ENCODE peak calls at places on chromosomes 3 and 15, in seven cellular contexts. One of them, this sample, is unnamed.

GRCh38 chr15:79635149-79635771 is 203.1 kb downstream of the MINAR1 start:
- DNase-seq in sigmoid colon: no peak
- DNase-seq in NCI-H460: no peak
- DNase-seq in DMS153: no peak
- DNase-seq in HT1080: no peak
- DNase-seq in cardiac fibroblast: no peak
- DNase-seq in upper lobe of right lung: no peak
- DNase-seq in this sample: no peak

GRCh38 chr15:51818156-51818555 is 11.3 kb upstream of the TMOD3 start:
- DNase-seq in sigmoid colon: no peak
- DNase-seq in NCI-H460: no peak
- DNase-seq in DMS153: no peak
- DNase-seq in HT1080: no peak
- DNase-seq in cardiac fibroblast: no peak
- DNase-seq in upper lobe of right lung: no peak
- DNase-seq in this sample: no peak

GRCh38 chr15:89385596-89386242 is 51.1 kb upstream of the POLG start:
- DNase-seq in sigmoid colon: no peak
- DNase-seq in NCI-H460: no peak
- DNase-seq in DMS153: no peak
- DNase-seq in HT1080: peak
- DNase-seq in cardiac fibroblast: no peak
- DNase-seq in upper lobe of right lung: no peak
- DNase-seq in this sample: no peak

GRCh38 chr3:37521403-37521802 is 340.3 kb upstream of the CTDSPL start:
- DNase-seq in sigmoid colon: no peak
- DNase-seq in NCI-H460: no peak
- DNase-seq in DMS153: no peak
- DNase-seq in HT1080: no peak
- DNase-seq in cardiac fibroblast: no peak
- DNase-seq in upper lobe of right lung: no peak
- DNase-seq in this sample: no peak

GRCh38 chr3:123286308-123287023 is 84.7 kb downstream of the SEC22A start:
- DNase-seq in sigmoid colon: peak
- DNase-seq in NCI-H460: peak
- DNase-seq in DMS153: no peak
- DNase-seq in HT1080: peak
- DNase-seq in cardiac fibroblast: peak
- DNase-seq in upper lobe of right lung: no peak
- DNase-seq in this sample: peak

GRCh38 chr3:42654331-42655201 is 1.1 kb downstream of the ZBTB47 start:
- DNase-seq in sigmoid colon: peak
- DNase-seq in NCI-H460: peak
- DNase-seq in DMS153: no peak
- DNase-seq in HT1080: peak
- DNase-seq in cardiac fibroblast: peak
- DNase-seq in upper lobe of right lung: peak
- DNase-seq in this sample: peak

GRCh38 chr15:65939901-65940617 is 70.8 kb downstream of the RAB11A start:
- DNase-seq in sigmoid colon: no peak
- DNase-seq in NCI-H460: no peak
- DNase-seq in DMS153: peak
- DNase-seq in HT1080: peak
- DNase-seq in cardiac fibroblast: peak
- DNase-seq in upper lobe of right lung: no peak
- DNase-seq in this sample: peak

GRCh38 chr3:127613406-127613805 is 15.2 kb downstream of the MCM2 start:
- DNase-seq in sigmoid colon: no peak
- DNase-seq in NCI-H460: no peak
- DNase-seq in DMS153: no peak
- DNase-seq in HT1080: no peak
- DNase-seq in cardiac fibroblast: peak
- DNase-seq in upper lobe of right lung: peak
- DNase-seq in this sample: no peak

GRCh38 chr3:143445118-143445517 is 325.5 kb downstream of the CHST2 start:
- DNase-seq in sigmoid colon: no peak
- DNase-seq in NCI-H460: no peak
- DNase-seq in DMS153: no peak
- DNase-seq in HT1080: peak
- DNase-seq in cardiac fibroblast: peak
- DNase-seq in upper lobe of right lung: no peak
- DNase-seq in this sample: peak

GRCh38 chr3:65479967-65480366 is 558.8 kb downstream of the MAGI1 start:
- DNase-seq in sigmoid colon: no peak
- DNase-seq in NCI-H460: no peak
- DNase-seq in DMS153: no peak
- DNase-seq in HT1080: no peak
- DNase-seq in cardiac fibroblast: peak
- DNase-seq in upper lobe of right lung: no peak
- DNase-seq in this sample: no peak

GRCh38 chr3:133932009-133932408 is 36.3 kb upstream of the RAB6B start:
- DNase-seq in sigmoid colon: no peak
- DNase-seq in NCI-H460: no peak
- DNase-seq in DMS153: no peak
- DNase-seq in HT1080: no peak
- DNase-seq in cardiac fibroblast: no peak
- DNase-seq in upper lobe of right lung: no peak
- DNase-seq in this sample: no peak

GRCh38 chr3:13021934-13022265 is 51.3 kb downstream of the IQSEC1 start:
- DNase-seq in sigmoid colon: no peak
- DNase-seq in NCI-H460: no peak
- DNase-seq in DMS153: no peak
- DNase-seq in HT1080: no peak
- DNase-seq in cardiac fibroblast: peak
- DNase-seq in upper lobe of right lung: no peak
- DNase-seq in this sample: no peak

GRCh38 chr3:186609247-186609868 is 3.5 kb upstream of the AHSG start:
- DNase-seq in sigmoid colon: no peak
- DNase-seq in NCI-H460: no peak
- DNase-seq in DMS153: no peak
- DNase-seq in HT1080: peak
- DNase-seq in cardiac fibroblast: peak
- DNase-seq in upper lobe of right lung: no peak
- DNase-seq in this sample: no peak

GRCh38 chr3:127542441-127542952 is 48.0 kb downstream of the TPRA1 start:
- DNase-seq in sigmoid colon: no peak
- DNase-seq in NCI-H460: no peak
- DNase-seq in DMS153: peak
- DNase-seq in HT1080: no peak
- DNase-seq in cardiac fibroblast: no peak
- DNase-seq in upper lobe of right lung: peak
- DNase-seq in this sample: no peak

GRCh38 chr3:12186515-12187286 is 28.0 kb upstream of the TIMP4 start:
- DNase-seq in sigmoid colon: no peak
- DNase-seq in NCI-H460: no peak
- DNase-seq in DMS153: no peak
- DNase-seq in HT1080: no peak
- DNase-seq in cardiac fibroblast: no peak
- DNase-seq in upper lobe of right lung: no peak
- DNase-seq in this sample: no peak

GRCh38 chr15:66935121-66935520 is 130.3 kb upstream of the SMAD3 start:
- DNase-seq in sigmoid colon: peak
- DNase-seq in NCI-H460: no peak
- DNase-seq in DMS153: no peak
- DNase-seq in HT1080: no peak
- DNase-seq in cardiac fibroblast: no peak
- DNase-seq in upper lobe of right lung: no peak
- DNase-seq in this sample: no peak

GRCh38 chr3:130773371-130773770 is 26.7 kb upstream of the PIK3R4 start:
- DNase-seq in sigmoid colon: no peak
- DNase-seq in NCI-H460: no peak
- DNase-seq in DMS153: no peak
- DNase-seq in HT1080: no peak
- DNase-seq in cardiac fibroblast: no peak
- DNase-seq in upper lobe of right lung: no peak
- DNase-seq in this sample: no peak

GRCh38 chr3:150544726-150545125 is 1.6 kb downstream of the SERP1 start:
- DNase-seq in sigmoid colon: no peak
- DNase-seq in NCI-H460: no peak
- DNase-seq in DMS153: no peak
- DNase-seq in HT1080: no peak
- DNase-seq in cardiac fibroblast: peak
- DNase-seq in upper lobe of right lung: no peak
- DNase-seq in this sample: peak

GRCh38 chr3:123993818-123994217 is 1.9 kb upstream of the ROPN1 start:
- DNase-seq in sigmoid colon: no peak
- DNase-seq in NCI-H460: no peak
- DNase-seq in DMS153: peak
- DNase-seq in HT1080: no peak
- DNase-seq in cardiac fibroblast: no peak
- DNase-seq in upper lobe of right lung: no peak
- DNase-seq in this sample: no peak

GRCh38 chr3:97658670-97659285 is 105.8 kb upstream of the ARL6 start:
- DNase-seq in sigmoid colon: no peak
- DNase-seq in NCI-H460: peak
- DNase-seq in DMS153: peak
- DNase-seq in HT1080: peak
- DNase-seq in cardiac fibroblast: peak
- DNase-seq in upper lobe of right lung: no peak
- DNase-seq in this sample: peak

GRCh38 chr15:96230557-96231181 is 99.8 kb upstream of the NR2F2 start:
- DNase-seq in sigmoid colon: no peak
- DNase-seq in NCI-H460: peak
- DNase-seq in DMS153: no peak
- DNase-seq in HT1080: peak
- DNase-seq in cardiac fibroblast: peak
- DNase-seq in upper lobe of right lung: no peak
- DNase-seq in this sample: peak

GRCh38 chr3:124496066-124496465 is 234.2 kb upstream of the UMPS start:
- DNase-seq in sigmoid colon: no peak
- DNase-seq in NCI-H460: no peak
- DNase-seq in DMS153: no peak
- DNase-seq in HT1080: peak
- DNase-seq in cardiac fibroblast: no peak
- DNase-seq in upper lobe of right lung: no peak
- DNase-seq in this sample: no peak

GRCh38 chr3:119304201-119304713 is 10.1 kb downstream of the ARHGAP31 start:
- DNase-seq in sigmoid colon: no peak
- DNase-seq in NCI-H460: no peak
- DNase-seq in DMS153: no peak
- DNase-seq in HT1080: peak
- DNase-seq in cardiac fibroblast: peak
- DNase-seq in upper lobe of right lung: no peak
- DNase-seq in this sample: peak

GRCh38 chr3:84573962-84574361 is 384.8 kb upstream of the CADM2 start:
- DNase-seq in sigmoid colon: no peak
- DNase-seq in NCI-H460: no peak
- DNase-seq in DMS153: no peak
- DNase-seq in HT1080: no peak
- DNase-seq in cardiac fibroblast: no peak
- DNase-seq in upper lobe of right lung: no peak
- DNase-seq in this sample: no peak

GRCh38 chr3:189108032-189108431 is 63.7 kb upstream of the TPRG1 start:
- DNase-seq in sigmoid colon: no peak
- DNase-seq in NCI-H460: no peak
- DNase-seq in DMS153: peak
- DNase-seq in HT1080: no peak
- DNase-seq in cardiac fibroblast: no peak
- DNase-seq in upper lobe of right lung: no peak
- DNase-seq in this sample: no peak

GRCh38 chr15:89119489-89120478 is 31.5 kb downstream of the ABHD2 start:
- DNase-seq in sigmoid colon: no peak
- DNase-seq in NCI-H460: peak
- DNase-seq in DMS153: peak
- DNase-seq in HT1080: no peak
- DNase-seq in cardiac fibroblast: peak
- DNase-seq in upper lobe of right lung: no peak
- DNase-seq in this sample: peak

GRCh38 chr3:65406470-65406869 is 632.2 kb downstream of the MAGI1 start:
- DNase-seq in sigmoid colon: no peak
- DNase-seq in NCI-H460: no peak
- DNase-seq in DMS153: no peak
- DNase-seq in HT1080: no peak
- DNase-seq in cardiac fibroblast: peak
- DNase-seq in upper lobe of right lung: no peak
- DNase-seq in this sample: peak

GRCh38 chr15:35151782-35152181 is 66.7 kb upstream of the NANOGP8 start:
- DNase-seq in sigmoid colon: no peak
- DNase-seq in NCI-H460: no peak
- DNase-seq in DMS153: no peak
- DNase-seq in HT1080: no peak
- DNase-seq in cardiac fibroblast: no peak
- DNase-seq in upper lobe of right lung: no peak
- DNase-seq in this sample: no peak

GRCh38 chr3:182364323-182364722 is 429.0 kb upstream of the ATP11B start:
- DNase-seq in sigmoid colon: no peak
- DNase-seq in NCI-H460: peak
- DNase-seq in DMS153: peak
- DNase-seq in HT1080: peak
- DNase-seq in cardiac fibroblast: no peak
- DNase-seq in upper lobe of right lung: no peak
- DNase-seq in this sample: no peak

GRCh38 chr3:12875857-12876451 is 34.6 kb upstream of the RPL32 start:
- DNase-seq in sigmoid colon: no peak
- DNase-seq in NCI-H460: no peak
- DNase-seq in DMS153: no peak
- DNase-seq in HT1080: no peak
- DNase-seq in cardiac fibroblast: no peak
- DNase-seq in upper lobe of right lung: no peak
- DNase-seq in this sample: no peak

GRCh38 chr15:96893159-96893906 is 562.8 kb downstream of the NR2F2 start:
- DNase-seq in sigmoid colon: no peak
- DNase-seq in NCI-H460: peak
- DNase-seq in DMS153: no peak
- DNase-seq in HT1080: peak
- DNase-seq in cardiac fibroblast: peak
- DNase-seq in upper lobe of right lung: no peak
- DNase-seq in this sample: no peak

GRCh38 chr3:184230603-184231528 is 1.5 kb downstream of the VWA5B2 start:
- DNase-seq in sigmoid colon: no peak
- DNase-seq in NCI-H460: no peak
- DNase-seq in DMS153: peak
- DNase-seq in HT1080: no peak
- DNase-seq in cardiac fibroblast: no peak
- DNase-seq in upper lobe of right lung: no peak
- DNase-seq in this sample: no peak

GRCh38 chr15:53384417-53384816 is 375.0 kb downstream of the WDR72 start:
- DNase-seq in sigmoid colon: no peak
- DNase-seq in NCI-H460: peak
- DNase-seq in DMS153: no peak
- DNase-seq in HT1080: peak
- DNase-seq in cardiac fibroblast: no peak
- DNase-seq in upper lobe of right lung: peak
- DNase-seq in this sample: no peak

GRCh38 chr15:68318008-68318835 is 40.7 kb downstream of the FEM1B start:
- DNase-seq in sigmoid colon: no peak
- DNase-seq in NCI-H460: no peak
- DNase-seq in DMS153: no peak
- DNase-seq in HT1080: no peak
- DNase-seq in cardiac fibroblast: no peak
- DNase-seq in upper lobe of right lung: peak
- DNase-seq in this sample: no peak